ENCODE peak calls at places on chromosomes 13 and 19, in four cellular contexts. O is pancreas, V is fibroblast of pulmonary artery, H is T1000. Y is an unnamed sample.

GRCh38 chr13:98200211-98200878 is 23.3 kb upstream of the RNF113B start:
- DNase-seq in O (no peak), V (no peak), H (no peak), Y (no peak)

GRCh38 chr13:97124237-97124636 is 97.9 kb upstream of the MBNL2 start:
- DNase-seq in O (no peak), V (no peak), H (no peak), Y (no peak)

GRCh38 chr19:41321600-41322270 is 11.8 kb downstream of the CCDC97 start:
- DNase-seq in O (no peak), V (peak; percentile 80), H (peak; percentile 71), Y (peak; percentile 59)

GRCh38 chr13:41150058-41150457 is 17.5 kb upstream of the KBTBD6 start:
- DNase-seq in O (no peak), V (no peak), H (no peak), Y (no peak)

GRCh38 chr13:51501592-51502205 is 48.9 kb upstream of the INTS6 start:
- DNase-seq in O (no peak), V (peak; percentile 56), H (no peak), Y (no peak)

GRCh38 chr19:35425682-35426081 is 22.4 kb upstream of the FFAR2 start:
- DNase-seq in O (no peak), V (no peak), H (no peak), Y (no peak)

GRCh38 chr19:43318203-43318602 is 35.3 kb upstream of the CD177 start:
- DNase-seq in O (no peak), V (no peak), H (no peak), Y (no peak)

GRCh38 chr19:47609885-47610545 is 1.1 kb downstream of the BICRA start:
- DNase-seq in O (peak; percentile 81), V (peak; percentile 47), H (no peak), Y (peak; percentile 69)

GRCh38 chr13:51976423-51976822 is 34.8 kb downstream of the ATP7B start:
- DNase-seq in O (no peak), V (no peak), H (no peak), Y (no peak)

GRCh38 chr13:39876258-39876657 is 220.8 kb downstream of the COG6 start:
- DNase-seq in O (no peak), V (peak; percentile 92), H (peak; percentile 47), Y (no peak)

Y was measured in upper lobe of left lung.